ENCODE peak calls at places on chromosomes 13 and 19, in eight cellular contexts. U is AG04449, X is right lobe of liver, M is cardiac muscle cell, E is AG04450, G is HFF-Myc, N is GM12864, O is adipocyte. B is an unnamed sample.

GRCh38 chr19:8827277-8827676 is 4.8 kb downstream of the ZNF558 start:
- DNase-seq in N (no peak), O (no peak), E (no peak), G (no peak), X (no peak), U (no peak), M (peak), B (no peak)

GRCh38 chr19:36514012-36514612 is 14.0 kb downstream of the ZNF260 start:
- DNase-seq in X (no peak), N (no peak), M (no peak), U (no peak), E (no peak), G (no peak), O (no peak), B (no peak)

GRCh38 chr13:82963466-82963865 is 918.8 kb downstream of the SLITRK1 start:
- DNase-seq in G (no peak), N (no peak), X (no peak), U (no peak), M (peak), O (no peak), E (no peak), B (peak)

GRCh38 chr19:29537181-29537580 is 11.4 kb downstream of the VSTM2B start:
- DNase-seq in N (no peak), M (no peak), X (peak), G (no peak), E (no peak), O (no peak), U (no peak), B (no peak)

GRCh38 chr13:109657395-109657794 is 129.0 kb downstream of the IRS2 start:
- DNase-seq in O (no peak), E (no peak), G (no peak), U (no peak), M (peak), N (no peak), X (no peak), B (peak)

GRCh38 chr13:106533940-106534843 is 1.3 kb downstream of the EFNB2 start:
- DNase-seq in X (peak), G (no peak), M (peak), N (no peak), O (peak), E (peak), U (no peak), B (peak)

GRCh38 chr19:14113762-14114414 is 3.7 kb downstream of the PRKACA start:
- DNase-seq in U (no peak), M (no peak), G (no peak), X (peak), N (no peak), E (no peak), O (no peak), B (no peak)

GRCh38 chr13:98565726-98566577 is 11.0 kb downstream of the STK24 start:
- DNase-seq in X (peak), N (no peak), U (no peak), M (peak), G (no peak), O (no peak), E (no peak), B (peak)

GRCh38 chr13:102742506-102742905 is 31.1 kb downstream of the TEX30 start:
- DNase-seq in O (no peak), X (no peak), M (no peak), G (no peak), U (no peak), N (no peak), E (no peak), B (no peak)

GRCh38 chr19:9362905-9363304 is at the start of gene ZNF177:
- DNase-seq in G (no peak), N (no peak), U (no peak), X (no peak), E (no peak), M (peak), O (no peak), B (peak)

GRCh38 chr19:8308891-8309291 is 733 bp upstream of the CD320 start:
- DNase-seq in M (no peak), X (peak), O (no peak), E (no peak), U (no peak), G (no peak), N (no peak), B (no peak)

GRCh38 chr13:94389544-94390351 is 89.7 kb downstream of the DCT start:
- DNase-seq in U (no peak), M (peak), X (no peak), O (no peak), N (no peak), E (no peak), G (no peak), B (peak)

GRCh38 chr19:42143341-42144234 is 11.3 kb upstream of the POU2F2 start:
- DNase-seq in U (no peak), G (no peak), X (no peak), N (no peak), O (peak), E (no peak), M (peak), B (peak)

GRCh38 chr19:58563823-58564222 is 5.4 kb upstream of the UBE2M start:
- DNase-seq in M (no peak), N (no peak), X (no peak), E (no peak), O (no peak), G (no peak), U (no peak), B (no peak)

GRCh38 chr19:48689438-48689837 is 6.3 kb upstream of the FUT2 start:
- DNase-seq in N (no peak), U (no peak), G (no peak), O (no peak), E (no peak), X (no peak), M (no peak), B (no peak)

GRCh38 chr19:39590265-39590664 is 12.1 kb upstream of the LGALS13 start:
- DNase-seq in U (no peak), O (peak), G (no peak), E (no peak), N (no peak), M (peak), X (no peak), B (no peak)

GRCh38 chr13:101262306-101262705 is 154.0 kb downstream of the NALCN start:
- DNase-seq in G (no peak), N (no peak), U (no peak), E (no peak), O (no peak), M (no peak), X (no peak), B (no peak)

GRCh38 chr13:101258509-101258908 is 157.8 kb downstream of the NALCN start:
- DNase-seq in X (no peak), O (no peak), G (no peak), N (no peak), M (no peak), E (no peak), U (no peak), B (no peak)

DNA sequence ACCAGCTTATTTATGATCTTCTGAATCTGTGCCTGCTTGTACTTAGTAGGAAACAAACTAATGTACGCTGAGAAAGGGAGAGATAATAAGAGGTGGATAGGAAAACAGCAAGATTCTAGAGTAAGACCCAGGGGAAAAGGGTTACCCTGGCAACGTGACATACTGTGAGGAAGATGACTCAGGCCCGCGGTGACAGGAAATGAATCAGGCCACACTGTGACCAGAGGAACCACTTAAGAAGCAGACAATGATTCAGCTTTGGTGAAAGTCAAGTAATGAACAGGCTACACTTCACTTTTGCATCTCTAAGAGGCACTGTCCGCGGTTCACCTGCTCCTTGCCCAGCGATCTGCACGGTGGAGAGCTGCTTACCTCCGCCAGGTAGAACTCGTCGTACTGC is 158.2 kb downstream of the NALCN start:
- DNase-seq in G (peak), X (no peak), M (peak), E (no peak), O (peak), N (peak), U (peak), B (peak)
- H3K4me3 ChIP-seq in G (no peak), X (no peak), M (no peak), E (no peak), O (no peak), N (no peak), U (no peak), B (no peak)

GRCh38 chr13:27403727-27404385 is 20.6 kb upstream of the GTF3A start:
- DNase-seq in N (no peak), E (no peak), M (no peak), O (no peak), X (peak), U (no peak), G (no peak), B (no peak)
- H3K4me3 ChIP-seq in N (no peak), E (no peak), M (no peak), O (peak), X (peak), U (no peak), G (no peak), B (no peak)

GRCh38 chr13:113883314-113883811 is 19.5 kb upstream of the GAS6 start:
- DNase-seq in N (no peak), U (no peak), O (no peak), G (no peak), E (no peak), X (no peak), M (no peak), B (no peak)

GRCh38 chr13:113882266-113882627 is 18.4 kb upstream of the GAS6 start:
- DNase-seq in O (no peak), N (no peak), U (no peak), X (no peak), M (no peak), G (no peak), E (no peak), B (peak)

GRCh38 chr13:113883921-113884804 is 20.3 kb upstream of the GAS6 start:
- DNase-seq in X (no peak), E (no peak), N (no peak), G (no peak), U (no peak), M (no peak), O (no peak), B (no peak)

GRCh38 chr13:113881614-113882265 is 17.9 kb upstream of the GAS6 start:
- DNase-seq in M (no peak), E (no peak), N (no peak), O (no peak), X (no peak), U (no peak), G (no peak), B (no peak)

GRCh38 chr13:113882716-113883115 is 18.8 kb upstream of the GAS6 start:
- DNase-seq in G (no peak), M (no peak), E (no peak), N (no peak), X (no peak), O (no peak), U (no peak), B (no peak)
- H3K4me3 ChIP-seq in G (no peak), M (no peak), E (no peak), N (no peak), X (no peak), O (no peak), U (no peak), B (no peak)

DNA sequence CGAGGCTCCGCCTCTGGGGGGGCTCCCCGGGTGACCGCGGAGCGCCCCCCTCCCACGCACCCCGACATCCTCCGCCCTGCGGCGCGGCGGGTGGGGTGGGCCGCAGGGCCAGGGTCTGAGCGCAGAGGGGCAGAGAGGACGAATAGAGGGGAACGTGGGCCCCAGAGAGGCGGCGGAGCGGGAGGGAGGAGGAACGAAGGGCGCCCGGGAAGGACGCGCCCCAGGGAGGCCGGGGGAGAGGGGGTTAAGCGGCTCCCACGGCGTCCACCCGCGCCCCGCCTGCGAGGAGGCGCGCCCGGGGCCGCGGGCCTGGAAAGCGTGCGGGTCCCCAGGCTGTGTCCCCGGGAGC is 1.0 kb downstream of the HCN2 start:
- DNase-seq in G (no peak), M (no peak), E (no peak), O (no peak), X (no peak), U (no peak), N (no peak), B (no peak)
- H3K4me3 ChIP-seq in G (no peak), M (peak), E (no peak), O (no peak), X (no peak), U (no peak), N (no peak), B (no peak)

GRCh38 chr19:18425515-18426415 is 6.6 kb downstream of the SSBP4 start:
- DNase-seq in U (no peak), O (peak), X (no peak), M (peak), G (no peak), E (no peak), N (no peak), B (peak)
- H3K4me3 ChIP-seq in U (no peak), O (peak), X (no peak), M (no peak), G (no peak), E (peak), N (no peak), B (no peak)

GRCh38 chr19:40599331-40600085 is 1.7 kb upstream of the LTBP4 start:
- DNase-seq in E (no peak), X (no peak), G (no peak), O (no peak), M (no peak), U (no peak), N (no peak), B (no peak)

GRCh38 chr19:40598918-40599307 is 2.3 kb upstream of the LTBP4 start:
- DNase-seq in X (no peak), E (no peak), M (no peak), O (no peak), U (no peak), N (no peak), G (no peak), B (no peak)

GRCh38 chr19:40600086-40600917 is 867 bp upstream of the LTBP4 start:
- DNase-seq in U (no peak), O (no peak), X (peak), E (no peak), M (no peak), N (no peak), G (no peak), B (no peak)

GRCh38 chr19:40603071-40603718 is 2.0 kb downstream of the LTBP4 start:
- DNase-seq in E (no peak), U (no peak), X (no peak), O (no peak), N (no peak), M (peak), G (no peak), B (no peak)

DNA sequence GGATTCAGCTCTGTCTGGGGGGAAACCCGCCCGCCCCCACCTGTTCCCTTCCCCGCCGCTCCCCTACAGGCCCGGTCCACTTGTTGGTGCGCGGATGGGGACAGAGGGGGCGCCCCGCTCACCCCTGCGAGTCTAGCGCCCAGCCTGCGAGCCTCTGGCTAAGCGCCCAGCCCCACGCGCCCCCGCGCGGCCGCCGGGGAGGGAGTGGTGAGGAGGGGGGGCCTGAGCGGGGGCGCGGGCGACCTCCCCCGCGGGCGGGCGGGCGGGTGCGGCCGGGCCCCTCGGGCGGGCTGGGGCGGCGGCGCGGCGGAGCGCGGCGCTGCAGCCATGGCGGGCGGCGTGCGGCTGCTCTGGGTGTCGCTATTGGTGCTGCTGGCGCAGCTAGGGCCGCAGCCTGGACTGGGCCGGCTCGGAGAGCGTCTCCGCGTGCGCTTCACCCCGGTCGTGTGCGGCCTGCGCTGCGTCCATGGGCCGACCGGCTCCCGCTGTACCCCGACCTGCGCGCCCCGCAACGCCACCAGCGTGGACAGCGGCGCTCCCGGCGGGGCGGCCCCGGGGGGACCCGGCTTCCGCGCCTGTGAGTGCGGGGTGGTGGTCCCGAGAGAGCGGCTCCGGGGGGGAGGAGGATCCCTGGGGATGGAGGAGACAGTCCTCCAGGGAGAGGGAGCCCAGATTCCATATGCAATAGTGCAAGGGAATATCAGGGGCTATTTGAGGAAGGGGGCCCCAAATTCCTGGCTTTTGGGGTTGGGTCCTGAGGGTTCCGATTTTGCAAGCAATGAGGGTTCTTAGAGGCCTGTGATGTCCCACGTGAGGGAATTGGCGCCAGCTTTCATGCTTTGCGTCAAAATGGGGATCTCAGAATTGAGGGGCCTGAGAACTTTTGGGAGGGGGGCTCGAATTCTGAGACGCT is at the start of gene LTBP4:
- DNase-seq in U (no peak), G (no peak), X (no peak), O (peak), E (no peak), N (no peak), M (peak), B (peak)
- H3K4me3 ChIP-seq in U (peak), G (peak), X (peak), O (peak), E (peak), N (no peak), M (peak), B (peak)

GRCh38 chr19:47503823-47504145 is 11.1 kb downstream of the NAPA start:
- DNase-seq in G (no peak), M (no peak), N (no peak), E (no peak), O (no peak), X (no peak), U (no peak), B (no peak)
- H3K4me3 ChIP-seq in G (no peak), M (no peak), N (no peak), E (no peak), O (no peak), X (no peak), U (no peak), B (no peak)